ENCODE peak calls at places on chromosomes 3 and 15, in seven cellular contexts. G is neural progenitor cell, C is HTR-8/SVneo, R is T follicular helper cell, Q is iPS DF 19.7, F is SJSA1, L is dorsolateral prefrontal cortex. M is an unnamed sample.

GRCh38 chr3:4886448-4886847 is 92.8 kb upstream of the BHLHE40 start:
- DNase-seq in G (no peak), C (no peak), R (no peak), Q (no peak), F (no peak), L (no peak), M (no peak)

GRCh38 chr15:38275951-38276350 is 23.3 kb downstream of the SPRED1 start:
- DNase-seq in G (no peak), C (peak; percentile 10), R (no peak), Q (no peak), F (no peak), L (no peak), M (no peak)

GRCh38 chr3:66353530-66353929 is 132.7 kb downstream of the SLC25A26 start:
- DNase-seq in G (no peak), C (no peak), R (no peak), Q (no peak), F (peak; percentile 52), L (no peak), M (no peak)

GRCh38 chr15:84684092-84684491 is 26.1 kb upstream of the NMB start:
- DNase-seq in G (no peak), C (no peak), R (no peak), Q (no peak), F (no peak), L (no peak), M (no peak)

GRCh38 chr15:78507831-78508160 is 419 bp downstream of the HYKK start:
- DNase-seq in G (no peak), C (no peak), R (no peak), Q (no peak), F (no peak), L (no peak), M (no peak)

GRCh38 chr15:96893159-96893906 is 562.8 kb downstream of the NR2F2 start:
- DNase-seq in G (peak; percentile 77), C (peak; percentile 22), R (no peak), Q (peak; percentile 20), F (no peak), L (peak; percentile 23), M (no peak)

GRCh38 chr15:32106401-32107381 is 76.4 kb downstream of the CHRNA7 start:
- DNase-seq in G (no peak), C (no peak), R (no peak), Q (no peak), F (no peak), L (no peak), M (no peak)

GRCh38 chr3:124774841-124775402 is 44.7 kb downstream of the UMPS start:
- DNase-seq in G (no peak), C (no peak), R (no peak), Q (no peak), F (no peak), L (no peak), M (no peak)

GRCh38 chr15:63502137-63502801 is 2.1 kb upstream of the USP3 start:
- DNase-seq in G (no peak), C (no peak), R (no peak), Q (no peak), F (peak; percentile 80), L (no peak), M (no peak)

GRCh38 chr3:66797916-66798560 is 200.1 kb upstream of the KBTBD8 start:
- DNase-seq in G (peak; percentile 71), C (no peak), R (no peak), Q (peak; percentile 77), F (no peak), L (peak; percentile 45), M (no peak)

GRCh38 chr15:93271871-93272270 is 182.9 kb upstream of the RGMA start:
- DNase-seq in G (no peak), C (no peak), R (no peak), Q (no peak), F (no peak), L (no peak), M (no peak)

GRCh38 chr15:98308117-98308516 is 340.2 kb upstream of the IGF1R start:
- DNase-seq in G (no peak), C (no peak), R (no peak), Q (no peak), F (no peak), L (no peak), M (no peak)